ENCODE peak calls at places on chromosomes 4 and X, in eight cellular contexts. S is choroid plexus epithelial cell, X is ovary, I is lung, D is T47D, M is left ventricle myocardium superior, Z is GM04504, K is NCI-H774. G is an unnamed sample.

GRCh38 chrX:154717824-154718223 is 33.1 kb downstream of the GAB3 start:
- DNase-seq in D (peak), X (no peak), Z (no peak), I (no peak), S (peak), K (no peak), M (no peak), G (no peak)

GRCh38 chr4:183721207-183722081 is 62.4 kb downstream of the TRAPPC11 start:
- DNase-seq in M (peak), X (peak), S (peak), K (no peak), Z (no peak), I (peak), D (peak), G (peak)

GRCh38 chr4:121070274-121070673 is 2.1 kb downstream of the NDNF start:
- DNase-seq in M (no peak), S (no peak), I (peak), D (no peak), X (peak), K (no peak), Z (no peak), G (no peak)

GRCh38 chrX:105609530-105609929 is 212.8 kb upstream of the NRK start:
- DNase-seq in D (no peak), S (no peak), M (no peak), I (no peak), K (no peak), X (no peak), Z (no peak), G (no peak)

GRCh38 chr4:43843501-43843900 is 605.1 kb downstream of the KCTD8 start:
- DNase-seq in I (no peak), Z (no peak), S (peak), D (peak), X (no peak), M (no peak), K (no peak), G (no peak)

GRCh38 chr4:26325191-26325590 is 4.4 kb downstream of the RBPJ start:
- DNase-seq in X (no peak), Z (no peak), S (peak), I (no peak), M (no peak), D (peak), K (no peak), G (peak)

GRCh38 chr4:158253350-158253980 is 43.2 kb downstream of the TMEM144 start:
- DNase-seq in M (no peak), K (no peak), X (peak), Z (peak), S (peak), D (peak), I (no peak), G (peak)

GRCh38 chr4:184337907-184338306 is 120.2 kb upstream of the ENPP6 start:
- DNase-seq in M (no peak), I (no peak), S (no peak), K (no peak), D (no peak), X (no peak), Z (no peak), G (peak)

GRCh38 chr4:139177049-139177887 is at the start of gene ELF2:
- DNase-seq in X (peak), M (peak), S (peak), I (peak), Z (peak), K (peak), D (peak), G (peak)

GRCh38 chr4:81550005-81550896 is 78.5 kb upstream of the RASGEF1B start:
- DNase-seq in S (peak), D (no peak), K (no peak), Z (no peak), I (no peak), M (peak), X (no peak), G (peak)

GRCh38 chr4:150493846-150494245 is 88.1 kb upstream of the MAB21L2 start:
- DNase-seq in D (no peak), K (no peak), S (peak), M (no peak), I (no peak), Z (peak), X (no peak), G (peak)

GRCh38 chr4:7854211-7854610 is 85.5 kb downstream of the AFAP1 start:
- DNase-seq in X (no peak), D (no peak), Z (no peak), K (no peak), I (no peak), S (no peak), M (no peak), G (no peak)

GRCh38 chrX:154317391-154318000 is 21.9 kb downstream of the TKTL1 start:
- DNase-seq in I (no peak), D (peak), K (no peak), S (peak), Z (no peak), M (no peak), X (no peak), G (peak)

GRCh38 chr4:176745902-176746301 is 46.8 kb downstream of the VEGFC start:
- DNase-seq in I (no peak), D (no peak), S (no peak), Z (no peak), K (no peak), M (no peak), X (no peak), G (no peak)

GRCh38 chr4:10031663-10032590 is 10.6 kb upstream of the SLC2A9 start:
- DNase-seq in I (no peak), X (no peak), Z (no peak), D (no peak), M (no peak), K (no peak), S (peak), G (no peak)

GRCh38 chr4:101066586-101066985 is 280.7 kb downstream of the PPP3CA start:
- DNase-seq in K (no peak), D (no peak), M (no peak), X (no peak), S (no peak), I (no peak), Z (no peak), G (no peak)

GRCh38 chr4:182093947-182094346 is 149.3 kb upstream of the TENM3 start:
- DNase-seq in S (no peak), Z (no peak), I (no peak), M (no peak), D (no peak), K (no peak), X (no peak), G (no peak)

GRCh38 chr4:16669036-16669435 is 229.4 kb downstream of the LDB2 start:
- DNase-seq in I (no peak), M (no peak), D (no peak), K (no peak), X (peak), S (peak), Z (no peak), G (peak)

GRCh38 chr4:109912706-109913621 is at the start of gene EGF:
- DNase-seq in X (no peak), D (peak), Z (no peak), S (peak), M (peak), K (no peak), I (no peak), G (peak)

GRCh38 chrX:125503769-125504168 is 184.1 kb downstream of the TEX13C start:
- DNase-seq in Z (no peak), I (no peak), S (no peak), D (no peak), M (no peak), K (no peak), X (no peak), G (no peak)

GRCh38 chr4:8211229-8211628 is 12.1 kb downstream of the SH3TC1 start:
- DNase-seq in K (no peak), I (no peak), X (no peak), D (no peak), S (no peak), M (no peak), Z (no peak), G (no peak)

GRCh38 chr4:55754754-55755350 is 64.7 kb upstream of the EXOC1L start:
- DNase-seq in X (no peak), Z (peak), M (no peak), S (peak), I (no peak), K (no peak), D (no peak), G (peak)

GRCh38 chr4:135325264-135325663 is 1123.7 kb upstream of the PABPC4L start:
- DNase-seq in M (no peak), X (no peak), S (no peak), D (no peak), K (no peak), Z (no peak), I (no peak), G (no peak)

GRCh38 chrX:40108959-40109287 is 11.2 kb upstream of the BCOR start:
- DNase-seq in I (no peak), K (peak), X (peak), S (peak), M (peak), Z (peak), D (peak), G (peak)

GRCh38 chr4:75512336-75513211 is 1.6 kb downstream of the RCHY1 start:
- DNase-seq in X (no peak), D (no peak), S (peak), K (no peak), Z (no peak), M (no peak), I (peak), G (peak)

GRCh38 chrX:37302569-37302968 is 46.6 kb upstream of the PRRG1 start:
- DNase-seq in I (no peak), S (peak), K (no peak), D (peak), X (no peak), M (peak), Z (no peak), G (peak)